ENCODE peak calls at places on chromosomes 16 and 17, in ten cellular contexts. P is cardiac muscle cell, E is fibroblast of pulmonary artery, O is cardiac fibroblast, S is colonic mucosa, Z is esophagus squamous epithelium, U is ascending aorta, H is fibroblast of lung, T is choroid plexus epithelial cell, L is GM23338. B is an unnamed sample.

GRCh38 chr17:66612993-66613392 is 221.9 kb upstream of the CACNG5 start:
- DNase-seq in S (no peak), T (no peak), U (no peak), O (no peak), P (no peak), E (no peak), L (no peak), H (no peak), Z (no peak), B (no peak)

GRCh38 chr16:1678500-1679098 is 520 bp downstream of the JPT2 start:
- DNase-seq in P (peak; percentile 40), L (peak; percentile 44), H (peak; percentile 31), O (peak; percentile 44), T (peak; percentile 43), E (peak; percentile 23), Z (no peak), U (no peak), S (peak; percentile 50), B (peak; percentile 48)

GRCh38 chr16:28538733-28539596 is at the start of gene NUPR1:
- DNase-seq in E (peak; percentile 99), U (peak; percentile 81), H (peak; percentile 99), S (peak; percentile 97), L (no peak), O (peak; percentile 98), P (no peak), T (peak; percentile 98), Z (peak; percentile 34), B (peak; percentile 99)

GRCh38 chr17:522912-523311 is 170.3 kb upstream of the RPH3AL start:
- DNase-seq in L (peak; percentile 93), P (no peak), S (no peak), E (no peak), O (no peak), Z (no peak), T (no peak), H (no peak), U (no peak), B (no peak)

GRCh38 chr17:57256708-57257112 is 387 bp downstream of the MSI2 start:
- DNase-seq in Z (no peak), E (peak; percentile 17), S (peak; percentile 39), T (peak; percentile 26), O (peak; percentile 19), L (peak; percentile 51), H (peak; percentile 15), P (peak; percentile 62), U (no peak), B (no peak)

GRCh38 chr16:50371936-50372595 is 3.3 kb upstream of the BRD7 start:
- DNase-seq in E (peak; percentile 30), S (no peak), T (peak; percentile 58), Z (no peak), P (peak; percentile 53), U (no peak), L (peak; percentile 56), H (peak; percentile 21), O (peak; percentile 27), B (peak; percentile 43)

GRCh38 chr16:54178491-54178976 is 108.1 kb downstream of the IRX3 start:
- DNase-seq in S (no peak), E (no peak), L (no peak), P (peak; percentile 92), O (no peak), Z (no peak), H (no peak), U (no peak), T (no peak), B (no peak)

GRCh38 chr17:37791434-37791833 is 46.6 kb upstream of the HNF1B start:
- DNase-seq in T (peak; percentile 41), H (peak; percentile 32), E (peak; percentile 33), O (peak; percentile 48), S (peak; percentile 73), L (peak; percentile 59), U (no peak), P (no peak), Z (no peak), B (peak; percentile 68)

GRCh38 chr17:60314423-60314822 is 77.5 kb downstream of the USP32 start:
- DNase-seq in E (no peak), L (no peak), P (no peak), Z (no peak), H (no peak), T (no peak), O (no peak), S (no peak), U (no peak), B (no peak)

GRCh38 chr17:71237903-71238538 is 882.8 kb upstream of the SOX9 start:
- DNase-seq in S (no peak), U (no peak), P (no peak), H (peak; percentile 76), Z (no peak), E (peak; percentile 46), T (peak; percentile 73), L (no peak), O (peak; percentile 46), B (peak; percentile 90)

GRCh38 chr17:48546187-48546923 is 1.4 kb upstream of the HOXB2 start:
- DNase-seq in H (peak; percentile 83), S (no peak), O (peak; percentile 30), L (peak; percentile 80), T (no peak), E (no peak), P (peak; percentile 86), U (no peak), Z (no peak), B (peak; percentile 65)

GRCh38 chr17:77370536-77370935 is 229.8 kb downstream of the SEC14L1 start:
- DNase-seq in H (no peak), L (no peak), E (no peak), P (no peak), Z (no peak), T (no peak), S (no peak), U (no peak), O (no peak), B (no peak)

GRCh38 chr16:28930652-28931051 is 1.1 kb upstream of the CD19 start:
- DNase-seq in L (no peak), S (no peak), P (no peak), Z (no peak), U (no peak), E (no peak), T (no peak), O (no peak), H (no peak), B (no peak)

GRCh38 chr17:75490173-75490743 is 25.1 kb downstream of the CASKIN2 start:
- DNase-seq in P (no peak), Z (no peak), L (no peak), O (no peak), H (no peak), T (no peak), U (no peak), S (peak; percentile 74), E (no peak), B (no peak)

GRCh38 chr17:28950017-28950751 is 1.1 kb downstream of the PHF12 start:
- DNase-seq in S (peak; percentile 69), T (peak; percentile 54), L (peak; percentile 83), H (peak; percentile 58), E (peak; percentile 48), P (peak; percentile 70), U (no peak), Z (no peak), O (peak; percentile 47), B (peak; percentile 32)

GRCh38 chr16:2919511-2920255 is 8.0 kb downstream of the FLYWCH1 start:
- DNase-seq in L (peak; percentile 74), Z (no peak), E (peak; percentile 81), P (peak; percentile 68), H (peak; percentile 80), T (peak; percentile 79), U (no peak), O (peak; percentile 82), S (peak; percentile 69), B (peak; percentile 71)

GRCh38 chr16:4750896-4751295 is 16.1 kb downstream of the ZNF500 start:
- DNase-seq in S (no peak), U (no peak), E (no peak), L (no peak), T (no peak), H (no peak), Z (no peak), O (no peak), P (no peak), B (no peak)

GRCh38 chr16:4897328-4897727 is 39.6 kb downstream of the PPL start:
- DNase-seq in P (no peak), Z (no peak), U (no peak), O (no peak), S (no peak), E (no peak), L (no peak), T (no peak), H (no peak), B (no peak)

GRCh38 chr16:85027349-85027967 is at the start of gene KIAA0513:
- DNase-seq in U (peak; percentile 60), O (peak; percentile 90), L (peak; percentile 94), S (peak; percentile 95), T (peak; percentile 95), Z (peak; percentile 67), P (peak; percentile 98), H (peak; percentile 93), E (peak; percentile 93), B (peak; percentile 87)
- TF ChIP-seq CTCF in U (no peak), O (peak; percentile 16), L (peak; percentile 29), S (no peak), T (peak; percentile 39), Z (no peak), P (peak; percentile 17), H (peak; percentile 35), E (no peak), B (peak; percentile 19)

DNA sequence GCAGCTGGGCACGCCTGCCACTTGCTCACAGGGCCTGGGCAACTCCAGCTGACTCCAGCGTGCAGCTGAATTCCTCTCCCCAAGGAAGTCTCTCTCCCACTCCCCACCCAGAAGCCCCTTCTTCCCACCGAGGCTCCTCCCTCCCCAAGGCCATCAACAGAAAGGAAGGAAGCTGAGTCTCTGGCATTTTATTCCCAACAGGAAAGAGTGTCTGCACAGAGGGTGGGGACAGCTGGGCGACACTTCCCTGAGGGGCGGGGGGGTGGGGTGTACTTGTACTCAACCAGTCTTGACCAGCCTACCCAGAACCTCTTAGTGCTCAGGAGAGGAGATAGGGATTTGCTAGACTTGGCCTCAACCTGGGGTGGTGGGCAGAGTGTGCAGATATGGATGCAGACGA is at the start of gene EXOC3L1:
- DNase-seq in U (no peak), T (no peak), H (no peak), O (no peak), S (no peak), E (no peak), P (no peak), Z (no peak), L (peak; percentile 42), B (no peak)
- H3K4me3 ChIP-seq in U (no peak within 1 kb of the TSS), T (no peak within 1 kb of the TSS), H (no peak within 1 kb of the TSS), O (no peak within 1 kb of the TSS), S (no peak within 1 kb of the TSS), E (no peak within 1 kb of the TSS), P (no peak within 1 kb of the TSS), Z (no peak within 1 kb of the TSS), L (no peak within 1 kb of the TSS), B (no peak within 1 kb of the TSS)

GRCh38 chr16:55501549-55502322 is 7.1 kb upstream of the LPCAT2 start:
- DNase-seq in O (peak; percentile 40), H (no peak), L (peak; percentile 55), P (no peak), E (no peak), U (no peak), T (no peak), Z (no peak), S (peak; percentile 52), B (no peak)
- TF ChIP-seq CTCF in O (peak; percentile 65), H (peak; percentile 49), L (peak; percentile 65), P (peak; percentile 56), E (peak; percentile 50), U (peak; percentile 20), T (peak; percentile 56), Z (no peak), S (no peak), B (peak; percentile 60)

GRCh38 chr17:64978138-64978537 is 58.9 kb upstream of the LRRC37A3 start:
- DNase-seq in H (no peak), S (no peak), L (no peak), P (no peak), E (no peak), U (no peak), O (no peak), T (no peak), Z (no peak), B (no peak)
- H3K4me3 ChIP-seq in H (no peak overlapping the region), S (no peak overlapping the region), L (no peak overlapping the region), P (no peak overlapping the region), E (no peak overlapping the region), U (no peak overlapping the region), O (no peak overlapping the region), T (no peak overlapping the region), Z (no peak overlapping the region), B (no peak overlapping the region)

B was measured in AG10803.